ENCODE peak calls at places on chromosomes 11 and 22, in ten cellular contexts. One of them, this sample, is unnamed.

GRCh38 chr11:11618973-11619435 is 2.8 kb downstream of the GALNT18 start:
- DNase-seq in heart left ventricle: no peak
- DNase-seq in breast epithelium: no peak
- DNase-seq in upper lobe of right lung: no peak
- DNase-seq in fibroblast of lung: no peak
- DNase-seq in PC-9: no peak
- DNase-seq in cardiac muscle cell: peak
- DNase-seq in psoas muscle: no peak
- DNase-seq in brain microvascular endothelial cell: no peak
- DNase-seq in left lung: no peak
- DNase-seq in this sample: no peak

GRCh38 chr11:48034926-48035876 is 54.8 kb downstream of the PTPRJ start:
- DNase-seq in left lung: no peak
- DNase-seq in psoas muscle: peak
- DNase-seq in brain microvascular endothelial cell: no peak
- DNase-seq in breast epithelium: no peak
- DNase-seq in PC-9: no peak
- DNase-seq in fibroblast of lung: peak
- DNase-seq in upper lobe of right lung: no peak
- DNase-seq in cardiac muscle cell: no peak
- DNase-seq in heart left ventricle: no peak
- DNase-seq in this sample: no peak

GRCh38 chr22:40487663-40488249 is 117.4 kb downstream of the SGSM3 start:
- DNase-seq in psoas muscle: no peak
- DNase-seq in PC-9: no peak
- DNase-seq in fibroblast of lung: peak
- DNase-seq in cardiac muscle cell: no peak
- DNase-seq in left lung: no peak
- DNase-seq in breast epithelium: no peak
- DNase-seq in brain microvascular endothelial cell: no peak
- DNase-seq in upper lobe of right lung: no peak
- DNase-seq in heart left ventricle: no peak
- DNase-seq in this sample: no peak

GRCh38 chr11:115433376-115433775 is 70.8 kb downstream of the CADM1 start:
- DNase-seq in PC-9: no peak
- DNase-seq in cardiac muscle cell: no peak
- DNase-seq in psoas muscle: no peak
- DNase-seq in brain microvascular endothelial cell: no peak
- DNase-seq in fibroblast of lung: no peak
- DNase-seq in left lung: no peak
- DNase-seq in heart left ventricle: no peak
- DNase-seq in breast epithelium: no peak
- DNase-seq in upper lobe of right lung: no peak
- DNase-seq in this sample: no peak

GRCh38 chr11:27116684-27117083 is 76.1 kb downstream of the BBOX1 start:
- DNase-seq in heart left ventricle: no peak
- DNase-seq in breast epithelium: no peak
- DNase-seq in cardiac muscle cell: peak
- DNase-seq in fibroblast of lung: peak
- DNase-seq in brain microvascular endothelial cell: peak
- DNase-seq in left lung: no peak
- DNase-seq in PC-9: no peak
- DNase-seq in upper lobe of right lung: no peak
- DNase-seq in psoas muscle: no peak
- DNase-seq in this sample: no peak

GRCh38 chr11:114060402-114061052 is 1.0 kb downstream of the ZBTB16 start:
- DNase-seq in PC-9: no peak
- DNase-seq in cardiac muscle cell: peak
- DNase-seq in fibroblast of lung: peak
- DNase-seq in breast epithelium: no peak
- DNase-seq in brain microvascular endothelial cell: no peak
- DNase-seq in left lung: peak
- DNase-seq in psoas muscle: peak
- DNase-seq in heart left ventricle: peak
- DNase-seq in upper lobe of right lung: peak
- DNase-seq in this sample: peak

GRCh38 chr11:2187267-2187707 is 15.7 kb upstream of the TH start:
- DNase-seq in cardiac muscle cell: no peak
- DNase-seq in brain microvascular endothelial cell: no peak
- DNase-seq in fibroblast of lung: peak
- DNase-seq in upper lobe of right lung: no peak
- DNase-seq in breast epithelium: no peak
- DNase-seq in heart left ventricle: no peak
- DNase-seq in left lung: no peak
- DNase-seq in PC-9: no peak
- DNase-seq in psoas muscle: no peak
- DNase-seq in this sample: no peak

GRCh38 chr11:78731008-78731407 is 156.3 kb upstream of the NARS2 start:
- DNase-seq in psoas muscle: no peak
- DNase-seq in heart left ventricle: no peak
- DNase-seq in upper lobe of right lung: no peak
- DNase-seq in cardiac muscle cell: no peak
- DNase-seq in breast epithelium: no peak
- DNase-seq in fibroblast of lung: no peak
- DNase-seq in left lung: no peak
- DNase-seq in PC-9: no peak
- DNase-seq in brain microvascular endothelial cell: no peak
- DNase-seq in this sample: no peak

GRCh38 chr11:72336163-72336562 is 92.2 kb upstream of the PHOX2A start:
- DNase-seq in left lung: no peak
- DNase-seq in PC-9: no peak
- DNase-seq in psoas muscle: no peak
- DNase-seq in breast epithelium: no peak
- DNase-seq in cardiac muscle cell: no peak
- DNase-seq in upper lobe of right lung: no peak
- DNase-seq in heart left ventricle: no peak
- DNase-seq in brain microvascular endothelial cell: no peak
- DNase-seq in fibroblast of lung: no peak
- DNase-seq in this sample: no peak

GRCh38 chr11:118792642-118793124 is 1.7 kb upstream of the DDX6 start:
- DNase-seq in psoas muscle: no peak
- DNase-seq in upper lobe of right lung: no peak
- DNase-seq in cardiac muscle cell: peak
- DNase-seq in fibroblast of lung: peak
- DNase-seq in brain microvascular endothelial cell: peak
- DNase-seq in PC-9: peak
- DNase-seq in left lung: no peak
- DNase-seq in breast epithelium: no peak
- DNase-seq in heart left ventricle: no peak
- DNase-seq in this sample: peak

GRCh38 chr11:12397953-12398352 is 20.6 kb downstream of the PARVA start:
- DNase-seq in brain microvascular endothelial cell: peak
- DNase-seq in breast epithelium: no peak
- DNase-seq in PC-9: no peak
- DNase-seq in psoas muscle: peak
- DNase-seq in heart left ventricle: peak
- DNase-seq in fibroblast of lung: peak
- DNase-seq in upper lobe of right lung: no peak
- DNase-seq in cardiac muscle cell: no peak
- DNase-seq in left lung: no peak
- DNase-seq in this sample: peak

DNA sequence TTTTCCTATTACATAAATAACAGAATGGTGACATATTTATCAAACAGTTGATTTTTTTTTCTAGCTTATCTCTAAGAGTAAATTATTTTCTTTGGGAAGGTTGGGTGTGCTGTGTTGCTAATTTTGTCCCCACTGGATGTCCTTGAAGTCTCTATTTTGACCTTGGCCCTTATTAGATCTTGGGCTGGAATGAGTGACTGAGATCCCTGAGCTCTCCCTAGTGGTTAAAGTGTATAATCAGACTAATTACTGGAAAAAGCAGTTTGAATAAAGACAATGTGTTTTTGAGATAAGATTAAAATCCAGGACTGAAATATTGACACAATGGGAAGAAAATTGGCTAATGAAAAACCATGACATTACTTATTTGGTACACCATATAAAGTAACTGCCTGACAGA is 56.1 kb downstream of the AASDHPPT start:
- DNase-seq in heart left ventricle: no peak
- DNase-seq in PC-9: no peak
- DNase-seq in breast epithelium: no peak
- DNase-seq in psoas muscle: no peak
- DNase-seq in left lung: no peak
- DNase-seq in brain microvascular endothelial cell: no peak
- DNase-seq in cardiac muscle cell: peak
- DNase-seq in fibroblast of lung: no peak
- DNase-seq in upper lobe of right lung: no peak
- DNase-seq in this sample: no peak
- TF ChIP-seq CTCF in heart left ventricle: no peak
- TF ChIP-seq CTCF in PC-9: peak
- TF ChIP-seq CTCF in breast epithelium: no peak
- TF ChIP-seq CTCF in psoas muscle: no peak
- TF ChIP-seq CTCF in left lung: no peak
- TF ChIP-seq CTCF in brain microvascular endothelial cell: peak
- TF ChIP-seq CTCF in cardiac muscle cell: peak
- TF ChIP-seq CTCF in fibroblast of lung: peak
- TF ChIP-seq CTCF in upper lobe of right lung: no peak
- TF ChIP-seq CTCF in this sample: peak

DNA sequence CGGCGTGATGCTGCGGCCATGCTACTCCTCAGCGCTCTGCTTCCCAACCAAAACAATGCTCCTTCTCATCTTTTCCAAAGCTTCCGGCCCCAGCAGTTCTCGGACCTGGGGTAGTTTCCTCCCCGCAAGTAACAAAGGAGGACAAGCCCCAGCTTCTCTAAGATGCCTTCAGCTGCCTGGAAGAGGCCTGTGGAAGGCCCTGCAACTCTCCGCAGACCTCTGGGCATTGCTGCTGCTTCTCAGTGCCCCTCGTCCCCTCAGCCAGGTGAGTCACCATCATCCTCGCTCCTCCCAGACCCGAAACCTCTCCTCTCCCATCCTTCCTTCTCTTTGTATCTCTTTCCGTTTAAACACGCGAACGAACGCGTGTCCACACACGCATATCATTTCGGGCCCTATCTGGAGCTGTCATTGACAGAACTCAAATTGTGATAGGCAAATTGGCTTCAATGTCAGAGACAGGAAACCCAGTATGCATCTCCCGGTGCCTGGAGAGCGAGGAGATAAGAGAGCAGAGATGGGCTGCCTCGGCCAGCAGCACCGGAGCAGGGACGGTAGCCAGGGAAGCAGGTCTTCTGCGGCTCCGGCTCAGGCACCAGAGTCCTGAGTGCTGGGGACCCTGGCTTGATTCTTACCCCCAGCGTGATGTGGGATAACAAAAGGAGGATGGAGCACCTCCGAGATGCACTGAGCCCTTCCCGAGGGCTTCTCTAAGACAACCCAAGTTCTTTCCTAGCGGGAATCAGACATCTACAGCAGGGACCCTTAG is 22.0 kb upstream of the JAM3 start:
- DNase-seq in left lung: no peak
- DNase-seq in breast epithelium: no peak
- DNase-seq in upper lobe of right lung: peak
- DNase-seq in heart left ventricle: no peak
- DNase-seq in brain microvascular endothelial cell: no peak
- DNase-seq in fibroblast of lung: no peak
- DNase-seq in cardiac muscle cell: no peak
- DNase-seq in psoas muscle: no peak
- DNase-seq in PC-9: no peak
- DNase-seq in this sample: no peak
- H3K27ac ChIP-seq in left lung: no peak
- H3K27ac ChIP-seq in breast epithelium: peak
- H3K27ac ChIP-seq in upper lobe of right lung: peak
- H3K27ac ChIP-seq in heart left ventricle: no peak
- H3K27ac ChIP-seq in brain microvascular endothelial cell: no peak
- H3K27ac ChIP-seq in fibroblast of lung: peak
- H3K27ac ChIP-seq in cardiac muscle cell: no peak
- H3K27ac ChIP-seq in psoas muscle: peak
- H3K27ac ChIP-seq in PC-9: no peak
- H3K27ac ChIP-seq in this sample: no peak

DNA sequence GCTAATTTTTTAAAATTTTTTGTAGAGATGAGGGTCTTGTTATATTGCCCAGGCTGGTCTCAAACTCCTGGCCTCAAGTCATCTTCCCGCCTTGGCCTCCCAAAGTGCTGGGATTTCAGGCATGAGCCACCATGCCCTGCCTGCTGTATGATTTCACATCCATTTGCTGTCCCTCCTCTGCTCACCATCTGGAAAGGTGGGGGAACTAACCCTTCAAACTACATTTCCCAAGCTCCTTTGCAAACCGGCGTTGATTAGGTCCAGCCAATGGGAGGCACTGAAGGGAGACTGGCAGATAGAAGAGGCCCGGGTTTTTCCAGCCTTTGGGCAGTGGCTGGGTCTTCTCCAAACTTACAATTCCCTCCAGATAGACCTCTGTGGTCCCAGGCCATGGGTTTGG is 19.3 kb downstream of the RFPL1 start:
- DNase-seq in psoas muscle: no peak
- DNase-seq in heart left ventricle: no peak
- DNase-seq in breast epithelium: no peak
- DNase-seq in upper lobe of right lung: no peak
- DNase-seq in fibroblast of lung: peak
- DNase-seq in cardiac muscle cell: peak
- DNase-seq in left lung: no peak
- DNase-seq in brain microvascular endothelial cell: peak
- DNase-seq in PC-9: no peak
- DNase-seq in this sample: peak
- TF ChIP-seq CTCF in psoas muscle: no peak
- TF ChIP-seq CTCF in heart left ventricle: no peak
- TF ChIP-seq CTCF in breast epithelium: no peak
- TF ChIP-seq CTCF in upper lobe of right lung: no peak
- TF ChIP-seq CTCF in fibroblast of lung: no peak
- TF ChIP-seq CTCF in cardiac muscle cell: no peak
- TF ChIP-seq CTCF in left lung: no peak
- TF ChIP-seq CTCF in brain microvascular endothelial cell: no peak
- TF ChIP-seq CTCF in PC-9: no peak
- TF ChIP-seq CTCF in this sample: no peak

DNA sequence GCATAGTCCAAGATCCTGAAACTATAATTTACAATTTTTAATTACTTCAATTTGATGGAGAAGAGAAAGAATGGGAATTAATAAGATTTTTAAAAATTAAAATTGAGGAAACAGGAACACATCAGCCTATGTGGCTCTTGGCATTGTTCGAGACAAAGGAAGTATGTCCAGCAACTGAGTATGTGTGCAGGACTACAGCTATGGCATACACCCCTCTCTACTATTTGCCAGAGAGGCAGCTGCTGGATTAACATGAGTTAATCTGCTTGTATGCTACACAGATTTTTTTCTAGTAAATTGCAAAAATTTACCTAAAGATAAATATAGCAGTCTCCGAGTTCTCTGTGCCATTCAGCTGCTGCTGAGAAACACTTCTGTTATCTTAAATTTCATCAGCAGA is 70.6 kb downstream of the PHF21A start:
- DNase-seq in cardiac muscle cell: no peak
- DNase-seq in heart left ventricle: no peak
- DNase-seq in fibroblast of lung: no peak
- DNase-seq in brain microvascular endothelial cell: no peak
- DNase-seq in psoas muscle: no peak
- DNase-seq in PC-9: no peak
- DNase-seq in left lung: no peak
- DNase-seq in breast epithelium: no peak
- DNase-seq in upper lobe of right lung: no peak
- DNase-seq in this sample: no peak
- H3K27ac ChIP-seq in cardiac muscle cell: peak
- H3K27ac ChIP-seq in heart left ventricle: peak
- H3K27ac ChIP-seq in fibroblast of lung: no peak
- H3K27ac ChIP-seq in brain microvascular endothelial cell: no peak
- H3K27ac ChIP-seq in psoas muscle: no peak
- H3K27ac ChIP-seq in PC-9: no peak
- H3K27ac ChIP-seq in left lung: peak
- H3K27ac ChIP-seq in breast epithelium: no peak
- H3K27ac ChIP-seq in upper lobe of right lung: no peak
- H3K27ac ChIP-seq in this sample: no peak

GRCh38 chr11:121104223-121104831 is 3.3 kb downstream of the TECTA start:
- DNase-seq in cardiac muscle cell: no peak
- DNase-seq in brain microvascular endothelial cell: no peak
- DNase-seq in breast epithelium: no peak
- DNase-seq in left lung: no peak
- DNase-seq in fibroblast of lung: no peak
- DNase-seq in psoas muscle: peak
- DNase-seq in PC-9: no peak
- DNase-seq in heart left ventricle: no peak
- DNase-seq in upper lobe of right lung: no peak
- DNase-seq in this sample: no peak
- TF ChIP-seq CTCF in cardiac muscle cell: peak
- TF ChIP-seq CTCF in brain microvascular endothelial cell: no peak
- TF ChIP-seq CTCF in breast epithelium: no peak
- TF ChIP-seq CTCF in left lung: no peak
- TF ChIP-seq CTCF in fibroblast of lung: no peak
- TF ChIP-seq CTCF in psoas muscle: no peak
- TF ChIP-seq CTCF in PC-9: peak
- TF ChIP-seq CTCF in heart left ventricle: no peak
- TF ChIP-seq CTCF in upper lobe of right lung: no peak
- TF ChIP-seq CTCF in this sample: no peak

This sample was measured in RWPE1.